ENCODE peak calls at places on chromosome 20, in ten cellular contexts. J, O, T, W, H, B, U, L, Q and P are unnamed samples.

GRCh38 chr20:23585449-23585807 is 17.1 kb upstream of the CST9L start:
- DNase-seq in T (peak; percentile 5), U (no peak), H (no peak), Q (no peak), J (no peak), L (no peak), O (peak; percentile 26), W (no peak), B (no peak), P (no peak)

GRCh38 chr20:4041748-4042411 is 26.5 kb upstream of the RNF24 start:
- DNase-seq in O (peak; percentile 75), Q (no peak), U (no peak), T (peak; percentile 32), J (no peak), W (peak; percentile 89), H (peak; percentile 89), L (no peak), B (no peak), P (peak; percentile 86)

GRCh38 chr20:11217322-11217989 is 543.7 kb upstream of the JAG1 start:
- DNase-seq in U (no peak), H (no peak), O (no peak), T (no peak), B (no peak), J (no peak), L (no peak), W (peak; percentile 40), Q (no peak), P (no peak)

GRCh38 chr20:11687546-11688292 is 230.0 kb upstream of the BTBD3 start:
- DNase-seq in O (no peak), J (no peak), T (no peak), L (no peak), W (no peak), B (no peak), Q (no peak), U (no peak), H (no peak), P (no peak)

GRCh38 chr20:22686097-22686496 is 101.7 kb upstream of the FOXA2 start:
- DNase-seq in Q (no peak), J (peak; percentile 84), H (peak; percentile 82), T (no peak), W (peak; percentile 61), L (no peak), B (no peak), U (peak; percentile 52), O (peak; percentile 92), P (no peak)

GRCh38 chr20:51005214-51005613 is 17.7 kb downstream of the KCNG1 start:
- DNase-seq in H (no peak), J (no peak), W (no peak), O (no peak), L (no peak), B (no peak), U (no peak), Q (no peak), T (no peak), P (no peak)

GRCh38 chr20:25623225-25623735 is 534 bp downstream of the NANP start:
- DNase-seq in T (peak; percentile 37), O (peak; percentile 70), L (peak; percentile 10), Q (peak; percentile 15), W (no peak), B (no peak), H (peak; percentile 74), J (peak; percentile 32), U (peak; percentile 30), P (peak; percentile 86)

GRCh38 chr20:46357030-46357514 is 48.8 kb upstream of the CDH22 start:
- DNase-seq in W (no peak), H (no peak), Q (no peak), B (no peak), U (peak; percentile 37), J (no peak), O (no peak), L (no peak), T (no peak), P (no peak)

GRCh38 chr20:15759546-15760216 is 813.6 kb downstream of the KIF16B start:
- DNase-seq in O (no peak), U (no peak), Q (no peak), B (no peak), L (no peak), J (no peak), T (no peak), H (peak; percentile 28), W (no peak), P (no peak)

GRCh38 chr20:62507991-62508640 is 32.3 kb upstream of the GATA5 start:
- DNase-seq in J (no peak), H (no peak), B (no peak), T (no peak), Q (no peak), L (no peak), O (no peak), W (no peak), U (no peak), P (no peak)

GRCh38 chr20:62506087-62506486 is 30.3 kb upstream of the GATA5 start:
- DNase-seq in L (no peak), H (no peak), T (no peak), O (peak; percentile 69), Q (no peak), U (no peak), W (no peak), B (no peak), J (no peak), P (no peak)

GRCh38 chr20:62506791-62507190 is 31.0 kb upstream of the GATA5 start:
- DNase-seq in B (no peak), L (no peak), H (no peak), U (no peak), O (no peak), J (no peak), Q (no peak), T (no peak), W (no peak), P (no peak)

GRCh38 chr20:62507323-62507722 is 31.5 kb upstream of the GATA5 start:
- DNase-seq in B (no peak), L (no peak), T (no peak), U (no peak), W (no peak), Q (no peak), H (no peak), J (no peak), O (no peak), P (no peak)

GRCh38 chr20:62508641-62509051 is 32.9 kb upstream of the GATA5 start:
- DNase-seq in Q (no peak), O (no peak), W (no peak), T (no peak), H (no peak), L (no peak), J (no peak), U (no peak), B (no peak), P (no peak)
- H3K4me1 ChIP-seq in Q (no peaks in the 10 kb centered on the region), O (peaks cover 2% of the 10 kb centered on the region), W (no peaks in the 10 kb centered on the region), T (no peaks in the 10 kb centered on the region), H (no peaks in the 10 kb centered on the region), L (no peaks in the 10 kb centered on the region), J (no peaks in the 10 kb centered on the region), U (peaks cover 19% of the 10 kb centered on the region), B (no peaks in the 10 kb centered on the region), P (no peaks in the 10 kb centered on the region)

GRCh38 chr20:62358728-62359490 is 8.2 kb downstream of the LAMA5 start:
- DNase-seq in O (peak; percentile 51), B (no peak), H (no peak), U (no peak), T (no peak), Q (peak; percentile 76), J (peak; percentile 70), W (no peak), L (no peak), P (no peak)
- H3K27ac ChIP-seq in O (no peak overlapping the region), B (no peak overlapping the region), H (no peak overlapping the region), U (peak overlapping the region; percentile 97), T (peak overlapping the region; percentile 96), Q (peak overlapping the region; percentile 46), J (no peak overlapping the region), W (peak overlapping the region; percentile 30), L (no peak overlapping the region), P (peak overlapping the region; percentile 81)

DNA sequence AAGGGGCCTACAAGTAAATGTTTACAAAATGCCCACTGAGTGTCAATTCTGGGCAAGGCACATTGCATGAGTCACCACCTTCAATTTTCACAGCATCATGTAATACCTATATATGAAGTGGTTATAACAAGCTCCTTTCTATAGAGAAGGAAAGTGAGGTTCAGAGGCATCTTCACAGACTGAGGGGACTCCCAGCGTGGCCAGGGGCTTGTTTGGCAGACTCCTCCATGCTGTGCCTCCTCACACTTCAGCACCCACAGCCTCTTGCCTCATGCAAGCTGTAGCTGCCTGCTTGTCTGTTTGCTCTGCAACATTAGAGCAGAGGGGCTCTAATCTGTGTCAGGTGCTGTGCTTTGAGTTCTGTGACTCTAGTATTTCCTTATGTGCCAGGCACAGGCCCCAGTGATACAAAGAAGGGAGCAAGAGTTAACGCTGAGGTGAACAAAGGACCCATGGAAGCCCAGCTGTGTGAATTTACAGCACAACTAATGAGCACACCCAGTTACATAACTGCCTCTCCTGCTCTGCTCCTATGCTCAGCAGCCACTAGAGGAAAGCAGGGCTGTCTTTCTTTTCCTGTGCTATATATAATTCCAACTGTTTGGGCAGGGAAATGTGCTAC is 72.3 kb downstream of the ZHX3 start:
- DNase-seq in O (peak; percentile 65), L (no peak), U (peak; percentile 39), H (peak; percentile 42), Q (no peak), W (peak; percentile 52), B (no peak), J (peak; percentile 57), T (no peak), P (no peak)
- H3K4me1 ChIP-seq in O (no peaks in the 10 kb centered on the region), L (peaks cover 3% of the 10 kb centered on the region), U (peaks cover 65% of the 10 kb centered on the region), H (peaks cover 38% of the 10 kb centered on the region), Q (peaks cover 16% of the 10 kb centered on the region), W (peaks cover 21% of the 10 kb centered on the region), B (peaks cover 16% of the 10 kb centered on the region), J (peaks cover 3% of the 10 kb centered on the region), T (peaks cover 94% of the 10 kb centered on the region), P (peaks cover 33% of the 10 kb centered on the region)

DNA sequence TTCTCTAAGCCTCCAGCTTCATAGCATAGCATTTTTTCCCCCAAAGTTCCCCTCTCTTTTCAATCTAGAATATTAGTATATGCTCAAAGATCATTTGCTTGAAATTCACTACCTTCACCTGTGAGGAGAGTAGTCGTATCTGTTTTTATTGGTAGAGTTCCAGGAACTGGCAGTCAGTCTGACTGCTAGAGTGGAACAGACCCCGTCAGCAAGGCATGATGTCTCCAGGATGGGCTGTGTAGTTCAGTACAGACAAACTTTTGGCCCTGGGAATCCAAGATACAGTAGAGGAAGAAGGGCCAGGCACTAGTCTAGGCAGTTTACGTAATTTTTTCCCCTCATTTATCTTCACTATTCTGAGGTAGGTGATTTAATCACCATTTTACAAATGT is 29.1 kb downstream of the RALY start:
- DNase-seq in B (no peak), W (no peak), T (no peak), L (no peak), O (no peak), Q (no peak), U (no peak), J (no peak), H (no peak), P (no peak)
- H3K27ac ChIP-seq in B (no peak overlapping the region), W (no peak overlapping the region), T (no peak overlapping the region), L (no peak overlapping the region), O (no peak overlapping the region), Q (peak overlapping the region; percentile 36), U (no peak overlapping the region), J (no peak overlapping the region), H (no peak overlapping the region), P (no peak overlapping the region)